ENCODE peak calls at places on chromosomes 4 and X, in ten cellular contexts. S is CD4-positive, alpha-beta T cell; H is left lung; J is NCI-H1092; T is Jurkat, Clone E6-1; M is RPMI7951; R is heart right ventricle; D is CD14-positive monocyte; G is stimulated activated CD4-positive, alpha-beta T cell treated with anti-CD3 and anti-CD28 coated beads, Interleukin-4, amount 100 ng/mL, for 24 hours; W is activated T-cell treated with anti-CD3 and anti-CD28 coated beads, Interleukin-2, amount 50 U/mL, for 1 hour. E is an unnamed sample.

GRCh38 chr4:1055721-1056590 is 44.5 kb downstream of the FGFRL1 start:
- DNase-seq in S (peak; percentile 81), H (no peak), J (no peak), T (peak; percentile 31), M (no peak), R (no peak), D (peak; percentile 67), G (peak; percentile 76), W (peak; percentile 81), E (no peak)

GRCh38 chr4:78591404-78591803 is 39.8 kb downstream of the ANXA3 start:
- DNase-seq in S (no peak), H (no peak), J (no peak), T (no peak), M (no peak), R (no peak), D (no peak), G (no peak), W (no peak), E (no peak)

GRCh38 chrX:77451041-77451440 is 3.9 kb downstream of the FGF16 start:
- DNase-seq in S (no peak), H (no peak), J (no peak), T (no peak), M (peak; percentile 61), R (no peak), D (no peak), G (no peak), W (no peak), E (peak; percentile 40)

GRCh38 chrX:41759817-41760216 is 35.8 kb downstream of the GPR82 start:
- DNase-seq in S (no peak), H (no peak), J (no peak), T (peak; percentile 9), M (peak; percentile 17), R (no peak), D (no peak), G (peak; percentile 10), W (no peak), E (no peak)

GRCh38 chr4:94653984-94654609 is 103.7 kb upstream of the BMPR1B start:
- DNase-seq in S (no peak), H (no peak), J (no peak), T (no peak), M (no peak), R (no peak), D (no peak), G (no peak), W (no peak), E (no peak)

GRCh38 chr4:45475490-45475889 is 648.4 kb downstream of the GABRG1 start:
- DNase-seq in S (no peak), H (no peak), J (no peak), T (no peak), M (no peak), R (no peak), D (no peak), G (no peak), W (no peak), E (no peak)

GRCh38 chr4:4762909-4763814 is 96.3 kb upstream of the MSX1 start:
- DNase-seq in S (no peak), H (no peak), J (no peak), T (peak; percentile 40), M (peak; percentile 93), R (no peak), D (no peak), G (peak; percentile 11), W (no peak), E (peak; percentile 28)

GRCh38 chrX:46965125-46965758 is 53.0 kb downstream of the JADE3 start:
- DNase-seq in S (no peak), H (no peak), J (no peak), T (no peak), M (peak; percentile 51), R (no peak), D (no peak), G (no peak), W (no peak), E (no peak)

GRCh38 chr4:37793562-37793961 is 32.9 kb upstream of the PGM2 start:
- DNase-seq in S (no peak), H (no peak), J (no peak), T (peak; percentile 38), M (peak; percentile 21), R (no peak), D (no peak), G (no peak), W (no peak), E (no peak)

GRCh38 chr4:112916868-112917267 is 132.6 kb upstream of the ANK2 start:
- DNase-seq in S (no peak), H (no peak), J (no peak), T (no peak), M (peak; percentile 11), R (no peak), D (no peak), G (no peak), W (no peak), E (no peak)

GRCh38 chr4:85084371-85085170 is 118.1 kb upstream of the WDFY3 start:
- DNase-seq in S (no peak), H (no peak), J (peak; percentile 63), T (peak; percentile 74), M (peak; percentile 66), R (no peak), D (no peak), G (peak; percentile 20), W (no peak), E (peak; percentile 46)

GRCh38 chr4:98601719-98602118 is 56.7 kb downstream of the TSPAN5 start:
- DNase-seq in S (no peak), H (no peak), J (no peak), T (no peak), M (peak; percentile 62), R (no peak), D (no peak), G (peak; percentile 55), W (no peak), E (no peak)

GRCh38 chr4:1008840-1009646 is 2.4 kb upstream of the FGFRL1 start:
- DNase-seq in S (peak; percentile 17), H (peak; percentile 59), J (no peak), T (no peak), M (no peak), R (peak; percentile 44), D (no peak), G (peak; percentile 29), W (peak; percentile 62), E (no peak)

GRCh38 chr4:168560184-168560834 is 63.5 kb downstream of the PALLD start:
- DNase-seq in S (no peak), H (peak; percentile 44), J (peak; percentile 77), T (no peak), M (peak; percentile 42), R (no peak), D (no peak), G (no peak), W (no peak), E (no peak)

GRCh38 chr4:83830138-83830537 is 294.2 kb downstream of the GPAT3 start:
- DNase-seq in S (no peak), H (no peak), J (no peak), T (no peak), M (no peak), R (peak; percentile 6), D (no peak), G (no peak), W (no peak), E (no peak)

GRCh38 chrX:44105228-44105913 is 132.2 kb upstream of the NDP start:
- DNase-seq in S (no peak), H (no peak), J (no peak), T (no peak), M (peak; percentile 12), R (no peak), D (no peak), G (no peak), W (no peak), E (no peak)

GRCh38 chrX:10341309-10341708 is 184.5 kb downstream of the CLCN4 start:
- DNase-seq in S (no peak), H (no peak), J (no peak), T (no peak), M (peak; percentile 8), R (no peak), D (no peak), G (no peak), W (no peak), E (no peak)

GRCh38 chr4:37685726-37686372 is 327 bp downstream of the RELL1 start:
- DNase-seq in S (peak; percentile 40), H (peak; percentile 52), J (peak; percentile 23), T (no peak), M (peak; percentile 45), R (peak; percentile 69), D (no peak), G (peak; percentile 48), W (peak; percentile 66), E (no peak)

GRCh38 chr4:65747386-65747785 is 77.1 kb upstream of the EPHA5 start:
- DNase-seq in S (no peak), H (no peak), J (no peak), T (no peak), M (no peak), R (no peak), D (no peak), G (no peak), W (no peak), E (no peak)

GRCh38 chrX:108225456-108225730 is 133.8 kb downstream of the ATG4A start:
- DNase-seq in S (no peak), H (no peak), J (no peak), T (no peak), M (no peak), R (no peak), D (no peak), G (no peak), W (no peak), E (no peak)